ENCODE peak calls at places on chromosomes 7 and 10, in five cellular contexts. J is psoas muscle; L is H54; C is activated T-cell treated with anti-CD3 and anti-CD28 coated beads, Interleukin-2, amount 50 U/mL, for 72 hours; A is activated CD4-positive, alpha-beta T cell treated with anti-CD3 and anti-CD28 coated beads for 24 hours. N is an unnamed sample.
A peak's percentile ranks its signal among the peaks of the same experiment; 100 is the strongest.

GRCh38 chr10:96896884-96897589 is 64.9 kb downstream of the LCOR start:
- DNase-seq in J (no peak), L (no peak), C (no peak), A (no peak), N (no peak)

GRCh38 chr10:111072232-111072631 is 4.6 kb upstream of the ADRA2A start:
- DNase-seq in J (no peak), L (no peak), C (no peak), A (no peak), N (no peak)

GRCh38 chr7:155807013-155807804 is 5.1 kb downstream of the SHH start:
- DNase-seq in J (no peak), L (no peak), C (no peak), A (no peak), N (peak; percentile 75)

GRCh38 chr10:115572740-115573455 is 479.7 kb downstream of the ATRNL1 start:
- DNase-seq in J (no peak), L (peak; percentile 2), C (no peak), A (no peak), N (no peak)

GRCh38 chr7:26850193-26850651 is 14.2 kb downstream of the SKAP2 start:
- DNase-seq in J (no peak), L (no peak), C (no peak), A (no peak), N (no peak)

GRCh38 chr7:18352339-18353255 is 143.0 kb upstream of the HDAC9 start:
- DNase-seq in J (peak; percentile 30), L (peak; percentile 28), C (peak; percentile 16), A (no peak), N (no peak)

GRCh38 chr10:11727563-11727962 is 14.6 kb upstream of the ECHDC3 start:
- DNase-seq in J (no peak), L (no peak), C (no peak), A (no peak), N (no peak)

GRCh38 chr10:86857097-86857825 is 100.2 kb downstream of the MMRN2 start:
- DNase-seq in J (no peak), L (no peak), C (no peak), A (no peak), N (no peak)

GRCh38 chr10:132832186-132832983 is 46.4 kb upstream of the NKX6-2 start:
- DNase-seq in J (no peak), L (no peak), C (no peak), A (no peak), N (no peak)

GRCh38 chr10:112871021-112871420 is 79.0 kb upstream of the TCF7L2 start:
- DNase-seq in J (no peak), L (no peak), C (no peak), A (no peak), N (no peak)

GRCh38 chr10:11177926-11178453 is 160.3 kb downstream of the CELF2 start:
- DNase-seq in J (no peak), L (no peak), C (peak; percentile 54), A (no peak), N (no peak)

GRCh38 chr10:12750526-12751201 is 250.8 kb downstream of the CCDC3 start:
- DNase-seq in J (peak; percentile 60), L (no peak), C (no peak), A (no peak), N (no peak)

GRCh38 chr10:114603943-114604342 is 54.1 kb downstream of the ABLIM1 start:
- DNase-seq in J (no peak), L (no peak), C (peak; percentile 18), A (no peak), N (no peak)

GRCh38 chr10:88122145-88122544 is 258.7 kb downstream of the PTEN start:
- DNase-seq in J (no peak), L (no peak), C (no peak), A (no peak), N (no peak)

GRCh38 chr10:119205926-119206602 is 1.3 kb upstream of the GRK5 start:
- DNase-seq in J (peak; percentile 80), L (peak; percentile 45), C (peak; percentile 55), A (no peak), N (peak; percentile 90)

GRCh38 chr10:25631471-25631870 is 302.6 kb upstream of the MYO3A start:
- DNase-seq in J (no peak), L (no peak), C (no peak), A (no peak), N (no peak)

N was measured in posterior vena cava.